ENCODE peak calls at places on chromosomes 4 and X, in six cellular contexts. Z, D, H, K, M and J are unnamed samples.
A peak's percentile ranks its signal among the peaks of the same experiment; 100 is the strongest.

GRCh38 chrX:63561425-63561824 is 210.3 kb upstream of the SPIN4 start:
- DNase-seq in D (no peak), M (no peak), Z (no peak), H (no peak), K (no peak), J (peak; percentile 11)

GRCh38 chr4:135532132-135532531 is 1330.5 kb upstream of the PABPC4L start:
- DNase-seq in K (no peak), H (no peak), D (no peak), M (no peak), Z (no peak), J (no peak)

GRCh38 chr4:136644279-136644678 is 888.0 kb downstream of the PCDH18 start:
- DNase-seq in D (no peak), M (no peak), H (no peak), Z (no peak), K (no peak), J (no peak)

GRCh38 chr4:19349416-19349815 is 902.3 kb upstream of the SLIT2 start:
- DNase-seq in M (no peak), D (no peak), Z (no peak), H (peak; percentile 36), K (no peak), J (no peak)

GRCh38 chr4:151957163-151957562 is 196.4 kb upstream of the GATB start:
- DNase-seq in D (no peak), K (no peak), Z (no peak), M (peak; percentile 6), H (no peak), J (peak; percentile 28)

GRCh38 chr4:25913056-25913850 is 767 bp upstream of the SMIM20 start:
- DNase-seq in K (peak; percentile 32), M (peak; percentile 16), H (no peak), Z (no peak), D (no peak), J (no peak)

GRCh38 chrX:44903107-44903506 is 30.1 kb downstream of the KDM6A start:
- DNase-seq in H (peak; percentile 86), M (no peak), K (no peak), Z (no peak), D (no peak), J (peak; percentile 68)

GRCh38 chr4:30716671-30717207 is 3.4 kb upstream of the PCDH7 start:
- DNase-seq in H (peak; percentile 20), M (peak; percentile 22), Z (no peak), K (no peak), D (no peak), J (peak; percentile 49)

GRCh38 chrX:110394653-110395052 is 36.0 kb downstream of the RTL9 start:
- DNase-seq in M (no peak), D (no peak), K (no peak), Z (no peak), H (peak; percentile 85), J (peak; percentile 70)

GRCh38 chr4:37780444-37781133 is 45.9 kb upstream of the PGM2 start:
- DNase-seq in D (no peak), Z (no peak), H (no peak), M (no peak), K (peak; percentile 61), J (peak; percentile 72)

GRCh38 chr4:105780176-105780575 is 71.6 kb downstream of the GSTCD start:
- DNase-seq in Z (no peak), D (no peak), M (no peak), K (no peak), H (no peak), J (no peak)

GRCh38 chr4:106875340-106875739 is 160.8 kb downstream of the DKK2 start:
- DNase-seq in K (no peak), Z (no peak), M (no peak), D (no peak), H (no peak), J (no peak)

GRCh38 chr4:8688041-8688907 is 95.7 kb downstream of the CPZ start:
- DNase-seq in M (peak; percentile 80), K (no peak), D (peak; percentile 1), H (no peak), Z (no peak), J (peak; percentile 16)

GRCh38 chr4:60201052-60201673 is 999.0 kb upstream of the ADGRL3 start:
- DNase-seq in K (no peak), D (peak; percentile 19), M (peak; percentile 74), Z (no peak), H (peak; percentile 22), J (peak; percentile 69)

GRCh38 chr4:7514789-7515188 is 80.1 kb upstream of the PSAPL1 start:
- DNase-seq in M (no peak), Z (no peak), H (no peak), K (no peak), D (no peak), J (no peak)

GRCh38 chr4:41022116-41022515 is 192.2 kb downstream of the APBB2 start:
- DNase-seq in Z (no peak), D (no peak), M (no peak), H (no peak), K (no peak), J (no peak)

GRCh38 chr4:111788046-111788642 is 357.1 kb upstream of the FAM241A start:
- DNase-seq in Z (no peak), M (no peak), H (no peak), D (no peak), K (no peak), J (no peak)

GRCh38 chr4:145939241-145939640 is 618 bp upstream of the ZNF827 start:
- DNase-seq in D (no peak), M (no peak), Z (no peak), H (peak; percentile 22), K (no peak), J (no peak)

GRCh38 chr4:183157215-183157614 is 58.2 kb downstream of the WWC2 start:
- DNase-seq in D (no peak), K (no peak), H (no peak), Z (no peak), M (no peak), J (no peak)

GRCh38 chrX:103628386-103629290 is at the start of gene TCEAL1:
- DNase-seq in Z (peak; percentile 35), D (peak; percentile 45), K (peak; percentile 37), M (peak; percentile 25), H (peak; percentile 16), J (peak; percentile 36)

GRCh38 chr4:108047199-108047598 is 57.5 kb downstream of the HADH start:
- DNase-seq in M (no peak), H (no peak), D (no peak), Z (no peak), K (no peak), J (no peak)

GRCh38 chrX:87914726-87915125 is 397.1 kb downstream of the KLHL4 start:
- DNase-seq in D (no peak), K (no peak), M (no peak), H (no peak), Z (no peak), J (no peak)
- TF ChIP-seq CTCF in D (no peak), K (no peak), M (no peak), H (no peak), Z (no peak), J (no peak)

DNA sequence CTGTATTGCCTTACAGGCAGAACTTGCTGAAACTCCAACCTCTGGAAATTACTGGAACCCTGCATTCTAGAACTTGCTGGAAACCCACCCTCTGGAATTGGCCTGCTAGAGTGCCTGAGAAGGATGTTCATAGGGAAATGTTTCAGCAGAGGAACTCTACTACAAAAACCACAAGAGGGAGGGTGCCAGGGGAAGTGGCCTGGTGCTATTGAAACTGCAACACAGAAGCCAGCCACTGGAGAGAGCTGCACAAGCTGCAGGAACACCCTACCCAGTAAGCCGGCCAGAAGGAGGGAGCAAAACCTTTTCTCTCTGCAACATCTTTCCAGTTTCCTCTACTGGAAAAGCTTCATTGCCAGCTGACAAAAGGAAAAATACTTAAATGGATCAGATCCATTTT is 2.5 kb upstream of the BRWD3 start:
- DNase-seq in H (peak; percentile 11), Z (no peak), D (no peak), M (no peak), K (peak; percentile 31), J (peak; percentile 70)
- TF ChIP-seq CTCF in H (no peak), Z (no peak), D (no peak), M (no peak), K (no peak), J (peak; percentile 49)

DNA sequence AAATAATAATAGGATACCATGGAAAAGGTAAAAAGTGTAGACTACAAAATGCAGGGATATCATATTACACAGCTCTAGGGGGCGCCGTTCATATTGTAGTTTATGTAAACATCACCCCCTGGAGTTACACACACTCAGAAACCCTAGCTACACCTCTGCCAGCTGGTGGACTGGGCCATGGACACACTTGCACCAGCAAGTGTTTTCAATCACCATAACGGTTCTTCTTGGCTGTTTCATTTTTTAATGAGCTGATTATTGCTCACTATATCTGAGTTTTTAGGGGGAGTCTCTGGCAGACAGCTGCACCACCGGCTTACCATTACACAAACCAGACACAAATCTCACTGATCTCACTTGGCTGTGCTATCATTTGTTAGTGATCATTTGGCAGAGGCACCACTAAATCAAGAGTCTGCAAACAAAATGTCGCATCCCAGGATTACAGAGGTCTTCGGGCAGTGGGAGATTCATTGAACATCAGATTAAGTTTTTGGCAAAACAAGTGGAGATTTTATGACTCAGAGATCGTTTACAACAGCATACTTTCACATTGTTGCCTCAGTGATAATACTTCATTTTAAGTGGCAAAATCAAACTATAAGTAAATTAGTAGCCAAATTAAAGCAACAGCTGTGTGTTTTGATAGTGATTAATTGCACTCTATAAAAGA is 185.7 kb downstream of the UNC5C start:
- DNase-seq in K (no peak), D (no peak), M (peak; percentile 22), Z (no peak), H (peak; percentile 1), J (peak; percentile 43)
- TF ChIP-seq CTCF in K (no peak), D (no peak), M (peak; percentile 39), Z (no peak), H (no peak), J (peak; percentile 42)

GRCh38 chrX:11366998-11367595 is 73.9 kb downstream of the AMELX start:
- DNase-seq in M (no peak), H (no peak), Z (no peak), D (no peak), K (no peak), J (no peak)

GRCh38 chrX:11365426-11365825 is 72.2 kb downstream of the AMELX start:
- DNase-seq in K (no peak), Z (no peak), H (no peak), D (no peak), M (no peak), J (no peak)

GRCh38 chrX:11371106-11371505 is 77.9 kb downstream of the AMELX start:
- DNase-seq in H (no peak), M (no peak), K (no peak), Z (no peak), D (no peak), J (no peak)

GRCh38 chrX:11364835-11365234 is 71.6 kb downstream of the AMELX start:
- DNase-seq in Z (no peak), D (no peak), H (no peak), K (no peak), M (no peak), J (peak; percentile 8)

DNA sequence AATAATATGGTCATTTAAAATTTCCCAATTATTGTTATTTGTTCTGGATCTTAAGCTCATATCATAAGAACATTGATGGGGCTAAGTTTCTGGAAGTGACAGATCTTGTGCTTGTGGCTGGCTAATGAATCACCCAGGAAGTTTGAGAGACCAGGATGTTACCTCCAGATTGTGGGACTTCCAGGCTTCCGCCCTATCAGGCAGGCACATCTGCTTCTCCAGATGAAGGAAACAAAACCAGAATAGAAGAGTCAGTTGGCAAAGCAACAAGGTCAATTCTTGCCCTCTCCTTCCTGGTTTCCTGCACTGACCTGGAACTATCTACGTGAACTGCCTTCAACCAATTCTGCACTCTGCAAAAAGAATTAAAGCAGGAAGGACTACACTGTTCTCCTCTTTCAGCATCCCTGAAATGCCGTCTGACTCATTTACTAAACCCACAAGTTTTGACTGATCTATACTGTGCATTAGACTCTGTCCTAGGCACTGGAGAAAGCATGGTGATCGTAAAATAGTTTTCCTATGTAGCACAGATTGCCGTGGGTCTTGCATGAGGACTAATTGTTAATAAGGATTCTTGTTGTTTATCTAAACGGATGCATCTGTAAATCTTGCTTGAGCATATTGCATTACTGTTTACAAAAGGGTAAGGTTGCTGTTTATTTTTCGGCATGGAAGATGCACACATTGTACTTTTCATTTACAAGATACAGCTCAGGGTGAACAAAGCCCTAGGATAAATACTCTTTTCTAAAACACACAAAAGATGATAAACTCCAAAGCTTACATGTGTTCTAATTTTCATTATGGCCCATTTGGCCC is 74.6 kb downstream of the AMELX start:
- DNase-seq in D (no peak), Z (no peak), M (no peak), K (no peak), H (no peak), J (peak; percentile 31)
- TF ChIP-seq CTCF in D (no peak), Z (no peak), M (no peak), K (no peak), H (no peak), J (no peak)